ENCODE peak calls at places on chromosomes 16 and 17, in nine cellular contexts. I is A549, Q is left lung, G is fibroblast of the aortic adventitia, J is lower leg skin, D is neural progenitor cell, P is osteoblast, W is cardiac fibroblast, K is tibial nerve. X is an unnamed sample.

GRCh38 chr17:67993998-67994361 is 2.3 kb downstream of the C17orf58 start:
- DNase-seq in I (peak), Q (no peak), K (no peak), D (no peak), J (no peak), W (peak), P (no peak), G (peak), X (peak)

GRCh38 chr17:40301315-40301714 is 7.7 kb upstream of the RARA start:
- DNase-seq in G (no peak), I (no peak), P (no peak), D (no peak), J (no peak), K (no peak), W (no peak), Q (no peak), X (no peak)

GRCh38 chr16:81937305-81938038 is 73.8 kb downstream of the SDR42E1 start:
- DNase-seq in Q (no peak), I (no peak), W (no peak), K (no peak), J (no peak), G (no peak), P (no peak), D (no peak), X (no peak)

GRCh38 chr17:26809033-26809432 is 484.9 kb upstream of the WSB1 start:
- DNase-seq in J (no peak), I (no peak), D (no peak), Q (no peak), P (no peak), K (no peak), W (peak), G (peak), X (no peak)

GRCh38 chr16:88383401-88384221 is 852 bp downstream of the ZNF469 start:
- DNase-seq in Q (peak), K (no peak), G (peak), D (peak), I (peak), P (peak), W (peak), J (no peak), X (peak)

GRCh38 chr17:8857919-8858318 is 9.6 kb downstream of the PIK3R6 start:
- DNase-seq in J (no peak), Q (no peak), I (no peak), G (peak), W (peak), P (no peak), D (no peak), K (no peak), X (no peak)

GRCh38 chr17:50375858-50376538 is 3.0 kb downstream of the EME1 start:
- DNase-seq in K (no peak), W (no peak), I (no peak), Q (no peak), G (no peak), P (no peak), J (no peak), D (no peak), X (no peak)

GRCh38 chr16:81879625-81880024 is 100.5 kb downstream of the PLCG2 start:
- DNase-seq in W (no peak), K (no peak), P (no peak), G (no peak), Q (no peak), J (no peak), I (no peak), D (peak), X (no peak)

GRCh38 chr17:52048503-52048902 is 110.0 kb downstream of the CA10 start:
- DNase-seq in P (no peak), K (no peak), W (no peak), J (no peak), Q (no peak), D (peak), G (no peak), I (no peak), X (no peak)

GRCh38 chr16:11955713-11956123 is 9.3 kb upstream of the TNFRSF17 start:
- DNase-seq in K (no peak), J (peak), Q (no peak), D (no peak), W (peak), I (no peak), G (peak), P (peak), X (no peak)

GRCh38 chr16:87176735-87177134 is 140.5 kb downstream of the C16orf95 start:
- DNase-seq in D (no peak), J (no peak), W (no peak), G (no peak), I (no peak), Q (no peak), P (no peak), K (no peak), X (no peak)

GRCh38 chr16:86532526-86532815 is 22.1 kb downstream of the FOXF1 start:
- DNase-seq in Q (no peak), P (no peak), J (no peak), D (no peak), K (no peak), I (no peak), G (no peak), W (no peak), X (peak)

GRCh38 chr16:5001571-5001970 is 32.2 kb downstream of the NAGPA start:
- DNase-seq in K (no peak), G (no peak), W (no peak), I (no peak), D (no peak), Q (peak), J (no peak), P (peak), X (peak)

GRCh38 chr16:69762843-69763556 is 868 bp downstream of the WWP2 start:
- DNase-seq in D (peak), W (peak), K (no peak), J (no peak), G (peak), Q (no peak), I (no peak), P (no peak), X (no peak)

GRCh38 chr17:11506635-11507034 is 91.6 kb upstream of the DNAH9 start:
- DNase-seq in D (peak), J (no peak), Q (no peak), G (no peak), P (no peak), K (no peak), W (no peak), I (no peak), X (no peak)

GRCh38 chr17:19766016-19766415 is 17.9 kb upstream of the ALDH3A1 start:
- DNase-seq in G (no peak), D (no peak), P (no peak), K (no peak), Q (no peak), J (no peak), I (no peak), W (no peak), X (no peak)

GRCh38 chr17:38864636-38865398 is 5.0 kb upstream of the LASP1 start:
- DNase-seq in P (no peak), Q (no peak), I (no peak), G (no peak), J (no peak), W (peak), K (no peak), D (peak), X (no peak)

GRCh38 chr17:77280304-77280910 is 139.6 kb downstream of the SEC14L1 start:
- DNase-seq in W (peak), D (no peak), P (peak), Q (no peak), J (peak), G (peak), K (no peak), I (no peak), X (no peak)

GRCh38 chr16:268141-269053 is 7.3 kb downstream of the RGS11 start:
- DNase-seq in I (no peak), P (peak), K (no peak), J (no peak), Q (no peak), W (no peak), D (no peak), G (no peak), X (no peak)

GRCh38 chr16:89278441-89279240 is 61.1 kb downstream of the ZNF778 start:
- DNase-seq in Q (peak), K (no peak), I (no peak), W (no peak), G (no peak), J (no peak), P (no peak), D (no peak), X (no peak)

GRCh38 chr16:13118091-13118490 is 216.7 kb downstream of the SHISA9 start:
- DNase-seq in J (no peak), K (no peak), W (no peak), I (no peak), P (no peak), D (no peak), Q (no peak), G (no peak), X (no peak)

GRCh38 chr16:4370570-4371480 is 823 bp upstream of the VASN start:
- DNase-seq in P (peak), D (no peak), J (no peak), Q (no peak), G (peak), I (no peak), K (peak), W (peak), X (no peak)

GRCh38 chr16:11130978-11131665 is 124.9 kb downstream of the SOCS1 start:
- DNase-seq in J (no peak), W (no peak), I (no peak), Q (no peak), K (no peak), P (peak), G (no peak), D (no peak), X (peak)

GRCh38 chr17:78924481-78925151 is 571 bp downstream of the TIMP2 start:
- DNase-seq in I (no peak), W (peak), J (no peak), P (peak), K (no peak), G (peak), D (peak), Q (peak), X (no peak)

GRCh38 chr17:61947367-61948078 is 19.7 kb upstream of the INTS2 start:
- DNase-seq in K (no peak), D (no peak), J (no peak), G (no peak), Q (no peak), W (no peak), I (no peak), P (no peak), X (no peak)

GRCh38 chr17:60664022-60664421 is 13.6 kb upstream of the BCAS3 start:
- DNase-seq in K (no peak), G (peak), P (no peak), W (no peak), I (no peak), J (no peak), Q (no peak), D (no peak), X (no peak)

GRCh38 chr16:54933281-54934150 is 2.9 kb downstream of the IRX5 start:
- DNase-seq in Q (peak), W (no peak), J (no peak), K (no peak), I (no peak), D (peak), P (peak), G (no peak), X (peak)

GRCh38 chr17:58084317-58084981 is 1.2 kb downstream of the DYNLL2 start:
- DNase-seq in W (peak), Q (no peak), P (peak), J (no peak), G (peak), D (peak), I (peak), K (no peak), X (no peak)

GRCh38 chr16:88743693-88744519 is 37.6 kb downstream of the CTU2 start:
- DNase-seq in Q (peak), D (peak), W (peak), G (peak), P (peak), J (peak), I (peak), K (peak), X (no peak)

GRCh38 chr16:20901441-20902112 is 1.0 kb downstream of the LYRM1 start:
- DNase-seq in Q (peak), I (peak), K (peak), W (peak), G (peak), D (peak), J (peak), P (peak), X (no peak)

GRCh38 chr17:37490022-37490587 is 414 bp downstream of the DUSP14 start:
- DNase-seq in P (no peak), J (peak), I (peak), G (peak), Q (peak), K (peak), D (peak), W (peak), X (no peak)

GRCh38 chr17:62704381-62704971 is 77.0 kb downstream of the MRC2 start:
- DNase-seq in D (no peak), I (peak), G (peak), K (no peak), P (peak), Q (no peak), W (no peak), J (peak), X (no peak)

GRCh38 chr17:15944720-15945492 is at the start of gene ADORA2B:
- DNase-seq in I (peak), J (no peak), W (peak), K (no peak), D (peak), G (peak), Q (peak), P (peak), X (no peak)

GRCh38 chr17:3951420-3951819 is 12.8 kb downstream of the ATP2A3 start:
- DNase-seq in P (no peak), I (no peak), K (no peak), J (no peak), W (no peak), D (no peak), G (no peak), Q (no peak), X (no peak)

GRCh38 chr17:3949418-3949817 is 14.8 kb downstream of the ATP2A3 start:
- DNase-seq in J (no peak), Q (no peak), D (no peak), G (no peak), K (no peak), I (no peak), W (no peak), P (no peak), X (no peak)

GRCh38 chr17:3950584-3950983 is 13.7 kb downstream of the ATP2A3 start:
- DNase-seq in D (no peak), K (no peak), G (no peak), P (no peak), J (no peak), W (no peak), I (no peak), Q (no peak), X (no peak)

GRCh38 chr17:3952186-3952585 is 12.1 kb downstream of the ATP2A3 start:
- DNase-seq in G (no peak), D (no peak), W (no peak), P (no peak), J (no peak), K (no peak), Q (no peak), I (no peak), X (no peak)

GRCh38 chr17:3951003-3951402 is 13.2 kb downstream of the ATP2A3 start:
- DNase-seq in D (no peak), W (no peak), J (no peak), P (no peak), Q (no peak), I (no peak), K (no peak), G (no peak), X (no peak)
- TF ChIP-seq CTCF in D (no peak), W (no peak), J (no peak), P (no peak), Q (no peak), I (no peak), K (no peak), G (no peak), X (no peak)

GRCh38 chr16:19783363-19783762 is 65.3 kb downstream of the IQCK start:
- DNase-seq in D (no peak), J (no peak), P (no peak), K (no peak), Q (no peak), W (no peak), I (no peak), G (peak), X (no peak)

GRCh38 chr16:19785512-19786130 is 67.5 kb downstream of the IQCK start:
- DNase-seq in W (no peak), P (no peak), J (no peak), D (no peak), I (no peak), Q (no peak), K (no peak), G (peak), X (no peak)

GRCh38 chr16:19781196-19781595 is 63.1 kb downstream of the IQCK start:
- DNase-seq in W (peak), I (no peak), K (no peak), P (peak), J (no peak), G (peak), D (no peak), Q (no peak), X (no peak)

GRCh38 chr16:19785081-19785480 is 67.0 kb downstream of the IQCK start:
- DNase-seq in K (no peak), P (no peak), G (no peak), J (no peak), D (no peak), Q (no peak), W (no peak), I (no peak), X (no peak)

GRCh38 chr16:19783847-19784736 is 66.0 kb downstream of the IQCK start:
- DNase-seq in D (no peak), W (no peak), P (no peak), I (no peak), J (no peak), G (peak), K (no peak), Q (no peak), X (no peak)
- TF ChIP-seq CTCF in D (no peak), W (no peak), P (no peak), I (no peak), J (no peak), G (no peak), K (no peak), Q (no peak), X (no peak)

GRCh38 chr16:83393196-83393981 is 414.4 kb upstream of the HSBP1 start:
- DNase-seq in Q (no peak), W (peak), D (peak), J (no peak), I (no peak), K (no peak), G (peak), P (peak), X (no peak)
- TF ChIP-seq CTCF in Q (no peak), W (peak), D (peak), J (no peak), I (no peak), K (no peak), G (peak), P (peak), X (peak)

DNA sequence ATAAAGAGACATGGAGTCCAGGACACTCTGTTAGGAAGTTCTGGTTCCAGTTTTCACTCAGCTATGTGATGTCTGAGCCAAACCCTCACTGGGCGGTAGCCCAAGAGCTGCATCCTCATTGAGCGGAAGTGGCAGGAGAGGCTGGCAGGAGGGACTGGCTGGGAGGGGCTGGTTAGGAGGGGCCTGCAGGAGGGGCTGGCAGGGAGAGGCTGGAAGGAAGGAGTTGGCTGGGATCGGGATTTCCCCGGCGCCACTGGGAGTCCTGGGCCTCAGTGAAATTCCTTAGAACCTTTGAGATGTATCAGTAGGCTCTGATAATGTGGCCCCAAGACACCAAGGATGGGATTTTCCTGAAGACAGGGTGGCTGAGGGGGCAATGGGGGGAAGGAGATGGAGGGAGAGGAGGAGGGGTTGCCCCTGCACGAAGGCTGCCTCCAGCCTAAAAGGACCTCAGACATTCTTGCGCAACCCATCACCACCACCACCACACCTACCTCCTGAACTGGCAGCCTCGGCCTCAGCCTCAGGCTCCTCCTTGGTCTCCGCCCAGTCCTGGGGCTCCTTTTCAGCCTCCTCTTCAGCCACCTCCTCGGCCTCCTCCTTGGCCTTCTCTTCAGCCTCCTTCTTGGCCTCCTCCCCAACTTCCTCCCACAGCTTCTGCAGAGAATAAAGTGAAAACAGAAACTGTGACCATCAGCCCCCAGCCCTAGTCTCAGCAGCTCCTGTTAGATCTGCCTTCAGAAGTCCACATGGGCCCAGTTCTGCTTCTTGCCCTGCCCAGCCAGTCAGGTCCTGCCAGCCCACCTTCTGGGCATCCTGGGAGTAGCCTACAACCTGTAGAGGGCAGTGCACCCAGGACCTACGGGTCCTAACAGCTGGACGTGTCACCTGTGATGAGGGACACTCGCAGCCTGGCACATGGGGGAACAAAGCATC is 31.7 kb downstream of the CNGB1 start:
- DNase-seq in J (peak), K (peak), I (peak), P (peak), D (no peak), G (peak), Q (no peak), W (peak), X (no peak)
- TF ChIP-seq CTCF in J (no peak), K (no peak), I (peak), P (no peak), D (peak), G (peak), Q (no peak), W (peak), X (peak)

DNA sequence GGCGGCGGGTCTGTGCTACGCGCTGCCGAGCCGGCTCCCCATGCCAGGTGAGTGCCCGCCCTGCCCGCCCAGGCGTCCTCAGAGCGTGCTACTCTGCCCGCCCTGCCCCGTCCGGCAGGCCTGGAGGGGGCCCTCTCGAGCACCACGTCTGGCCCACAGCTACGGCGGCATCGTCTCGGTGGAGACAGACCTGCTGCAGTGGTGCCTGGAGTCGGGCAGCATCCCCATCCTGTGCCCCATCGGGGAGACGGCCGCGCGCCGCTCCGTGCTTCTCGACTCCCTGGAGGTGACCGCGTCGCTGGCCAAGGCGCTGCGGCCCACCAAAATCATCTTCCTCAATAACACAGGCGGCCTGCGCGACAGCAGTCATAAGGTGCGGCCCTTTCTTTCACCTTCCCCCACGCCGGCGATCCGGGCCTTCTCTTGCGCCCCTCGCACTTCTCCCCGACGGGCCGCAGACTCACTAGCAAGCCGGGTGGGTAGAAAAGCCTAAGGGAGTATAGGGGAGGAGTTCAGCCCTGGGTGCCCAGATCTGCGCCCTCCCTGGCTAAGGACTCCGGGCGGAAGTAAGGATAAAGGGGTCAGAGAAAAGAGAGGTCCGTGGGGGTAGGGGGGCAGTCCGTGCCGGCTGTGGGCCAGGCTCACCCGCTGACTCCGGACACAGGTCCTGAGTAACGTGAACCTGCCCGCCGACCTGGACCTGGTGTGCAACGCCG is 1.6 kb downstream of the NAGS start:
- DNase-seq in Q (peak), J (no peak), P (peak), K (no peak), I (no peak), W (no peak), D (peak), G (no peak), X (no peak)
- TF ChIP-seq CTCF in Q (no peak), J (no peak), P (no peak), K (no peak), I (no peak), W (peak), D (peak), G (no peak), X (peak)